ENCODE peak calls at places on chromosomes 16 and 17, in ten cellular contexts. One of them, this sample, is unnamed.

GRCh38 chr16:19316846-19317245 is 31.3 kb downstream of the CLEC19A start:
- DNase-seq in esophagus squamous epithelium: no peak
- DNase-seq in adrenal gland: no peak
- DNase-seq in HCT116: no peak
- DNase-seq in H1: peak
- DNase-seq in transverse colon: no peak
- DNase-seq in IMR-90: no peak
- DNase-seq in ovary: no peak
- DNase-seq in heart left ventricle: no peak
- DNase-seq in A549: no peak
- DNase-seq in this sample: no peak

GRCh38 chr16:10813123-10813455 is 5.5 kb downstream of the TVP23A start:
- DNase-seq in esophagus squamous epithelium: no peak
- DNase-seq in adrenal gland: no peak
- DNase-seq in HCT116: no peak
- DNase-seq in H1: no peak
- DNase-seq in transverse colon: no peak
- DNase-seq in IMR-90: no peak
- DNase-seq in ovary: no peak
- DNase-seq in heart left ventricle: no peak
- DNase-seq in A549: no peak
- DNase-seq in this sample: no peak

GRCh38 chr17:44758414-44759095 is at the start of gene ADAM11:
- DNase-seq in esophagus squamous epithelium: no peak
- DNase-seq in adrenal gland: no peak
- DNase-seq in HCT116: no peak
- DNase-seq in H1: peak
- DNase-seq in transverse colon: no peak
- DNase-seq in IMR-90: no peak
- DNase-seq in ovary: no peak
- DNase-seq in heart left ventricle: no peak
- DNase-seq in A549: peak
- DNase-seq in this sample: no peak

GRCh38 chr17:44872131-44872768 is 24.6 kb downstream of the HIGD1B start:
- DNase-seq in esophagus squamous epithelium: no peak
- DNase-seq in adrenal gland: peak
- DNase-seq in HCT116: no peak
- DNase-seq in H1: no peak
- DNase-seq in transverse colon: peak
- DNase-seq in IMR-90: no peak
- DNase-seq in ovary: no peak
- DNase-seq in heart left ventricle: peak
- DNase-seq in A549: no peak
- DNase-seq in this sample: no peak

GRCh38 chr16:80601182-80601581 is 60.4 kb downstream of the DYNLRB2 start:
- DNase-seq in esophagus squamous epithelium: no peak
- DNase-seq in adrenal gland: no peak
- DNase-seq in HCT116: no peak
- DNase-seq in H1: no peak
- DNase-seq in transverse colon: no peak
- DNase-seq in IMR-90: no peak
- DNase-seq in ovary: no peak
- DNase-seq in heart left ventricle: no peak
- DNase-seq in A549: no peak
- DNase-seq in this sample: no peak

GRCh38 chr17:17964710-17965109 is 7.5 kb downstream of the TOM1L2 start:
- DNase-seq in esophagus squamous epithelium: no peak
- DNase-seq in adrenal gland: no peak
- DNase-seq in HCT116: no peak
- DNase-seq in H1: no peak
- DNase-seq in transverse colon: no peak
- DNase-seq in IMR-90: no peak
- DNase-seq in ovary: no peak
- DNase-seq in heart left ventricle: no peak
- DNase-seq in A549: no peak
- DNase-seq in this sample: no peak

GRCh38 chr16:85293899-85294642 is 181.8 kb upstream of the CIBAR2 start:
- DNase-seq in esophagus squamous epithelium: no peak
- DNase-seq in adrenal gland: no peak
- DNase-seq in HCT116: no peak
- DNase-seq in H1: no peak
- DNase-seq in transverse colon: no peak
- DNase-seq in IMR-90: no peak
- DNase-seq in ovary: no peak
- DNase-seq in heart left ventricle: no peak
- DNase-seq in A549: no peak
- DNase-seq in this sample: no peak

GRCh38 chr17:32335647-32336046 is 6.3 kb downstream of the C17orf75 start:
- DNase-seq in esophagus squamous epithelium: no peak
- DNase-seq in adrenal gland: no peak
- DNase-seq in HCT116: no peak
- DNase-seq in H1: no peak
- DNase-seq in transverse colon: no peak
- DNase-seq in IMR-90: peak
- DNase-seq in ovary: no peak
- DNase-seq in heart left ventricle: no peak
- DNase-seq in A549: no peak
- DNase-seq in this sample: no peak

GRCh38 chr17:64992325-64992802 is 64.2 kb downstream of the GNA13 start:
- DNase-seq in esophagus squamous epithelium: no peak
- DNase-seq in adrenal gland: peak
- DNase-seq in HCT116: peak
- DNase-seq in H1: no peak
- DNase-seq in transverse colon: no peak
- DNase-seq in IMR-90: peak
- DNase-seq in ovary: no peak
- DNase-seq in heart left ventricle: no peak
- DNase-seq in A549: peak
- DNase-seq in this sample: no peak

GRCh38 chr16:566475-567361 is at the start of gene NHLRC4:
- DNase-seq in esophagus squamous epithelium: no peak
- DNase-seq in adrenal gland: peak
- DNase-seq in HCT116: no peak
- DNase-seq in H1: no peak
- DNase-seq in transverse colon: peak
- DNase-seq in IMR-90: peak
- DNase-seq in ovary: peak
- DNase-seq in heart left ventricle: peak
- DNase-seq in A549: no peak
- DNase-seq in this sample: no peak

GRCh38 chr16:84740596-84741071 is 40.8 kb downstream of the USP10 start:
- DNase-seq in esophagus squamous epithelium: no peak
- DNase-seq in adrenal gland: no peak
- DNase-seq in HCT116: no peak
- DNase-seq in H1: no peak
- DNase-seq in transverse colon: no peak
- DNase-seq in IMR-90: no peak
- DNase-seq in ovary: no peak
- DNase-seq in heart left ventricle: peak
- DNase-seq in A549: no peak
- DNase-seq in this sample: peak

GRCh38 chr17:63041722-63042121 is 75.7 kb downstream of the TANC2 start:
- DNase-seq in esophagus squamous epithelium: no peak
- DNase-seq in adrenal gland: no peak
- DNase-seq in HCT116: no peak
- DNase-seq in H1: no peak
- DNase-seq in transverse colon: no peak
- DNase-seq in IMR-90: no peak
- DNase-seq in ovary: no peak
- DNase-seq in heart left ventricle: no peak
- DNase-seq in A549: no peak
- DNase-seq in this sample: no peak

GRCh38 chr17:31318298-31319190 is 2.9 kb downstream of the EVI2A start:
- DNase-seq in esophagus squamous epithelium: no peak
- DNase-seq in adrenal gland: peak
- DNase-seq in HCT116: no peak
- DNase-seq in H1: no peak
- DNase-seq in transverse colon: peak
- DNase-seq in IMR-90: peak
- DNase-seq in ovary: peak
- DNase-seq in heart left ventricle: peak
- DNase-seq in A549: no peak
- DNase-seq in this sample: no peak

GRCh38 chr17:83079340-83079747 is at the start of gene METRNL:
- DNase-seq in esophagus squamous epithelium: no peak
- DNase-seq in adrenal gland: peak
- DNase-seq in HCT116: no peak
- DNase-seq in H1: peak
- DNase-seq in transverse colon: peak
- DNase-seq in IMR-90: peak
- DNase-seq in ovary: peak
- DNase-seq in heart left ventricle: peak
- DNase-seq in A549: peak
- DNase-seq in this sample: peak
- TF ChIP-seq POLR2A in esophagus squamous epithelium: no peak
- TF ChIP-seq POLR2A in adrenal gland: peak
- TF ChIP-seq POLR2A in HCT116: peak
- TF ChIP-seq POLR2A in H1: no peak
- TF ChIP-seq POLR2A in transverse colon: no peak
- TF ChIP-seq POLR2A in IMR-90: peak
- TF ChIP-seq POLR2A in ovary: no peak
- TF ChIP-seq POLR2A in heart left ventricle: no peak
- TF ChIP-seq POLR2A in A549: peak
- TF ChIP-seq POLR2A in this sample: no peak

DNA sequence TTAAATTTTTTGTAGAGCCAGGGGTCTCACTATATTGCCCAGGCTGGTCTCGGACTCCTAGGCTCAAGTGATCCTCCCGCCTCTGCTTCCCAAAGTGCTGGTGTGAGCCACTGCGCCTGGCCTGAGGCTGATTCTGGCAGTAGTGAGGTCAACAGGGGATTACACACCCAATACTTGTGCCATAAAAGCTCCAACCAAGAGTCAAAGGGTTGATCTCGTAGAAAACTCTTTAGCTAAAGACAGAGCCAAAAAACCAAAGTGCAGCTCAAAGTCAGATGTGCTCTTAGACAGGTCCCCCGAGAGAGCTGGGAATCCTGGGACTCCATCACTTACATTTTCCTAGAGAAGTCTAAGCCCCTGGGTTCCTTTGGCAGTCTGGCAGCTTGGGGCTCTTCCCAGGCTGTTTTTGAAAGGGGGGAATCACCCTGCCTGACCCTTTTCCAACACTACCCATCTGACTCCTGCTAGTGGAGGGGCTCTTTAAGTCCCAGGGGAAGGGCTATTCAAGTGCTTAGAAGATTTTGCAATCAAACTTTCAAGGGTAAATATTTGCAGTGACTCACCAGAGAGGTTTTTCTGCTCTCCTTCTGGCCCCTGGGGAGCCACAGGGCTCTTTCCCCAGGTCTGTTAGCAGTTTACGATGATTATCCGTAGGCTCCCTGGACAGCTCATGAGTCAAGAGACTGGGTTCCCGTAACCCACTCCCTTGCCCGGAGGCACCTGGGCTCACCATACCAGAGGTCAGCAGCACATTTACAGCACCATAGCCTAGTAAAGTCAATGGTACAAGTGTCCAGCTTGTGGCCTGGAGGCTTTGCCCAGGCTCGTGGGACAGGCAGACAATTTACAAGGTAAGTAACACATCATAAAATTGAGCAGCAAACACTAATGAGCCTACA is 408.7 kb downstream of the SLC39A11 start:
- DNase-seq in esophagus squamous epithelium: no peak
- DNase-seq in adrenal gland: peak
- DNase-seq in HCT116: peak
- DNase-seq in H1: no peak
- DNase-seq in transverse colon: peak
- DNase-seq in IMR-90: peak
- DNase-seq in ovary: no peak
- DNase-seq in heart left ventricle: no peak
- DNase-seq in A549: peak
- DNase-seq in this sample: peak
- H3K27ac ChIP-seq in esophagus squamous epithelium: peak
- H3K27ac ChIP-seq in adrenal gland: no peak
- H3K27ac ChIP-seq in HCT116: peak
- H3K27ac ChIP-seq in H1: no peak
- H3K27ac ChIP-seq in transverse colon: peak
- H3K27ac ChIP-seq in IMR-90: peak
- H3K27ac ChIP-seq in ovary: no peak
- H3K27ac ChIP-seq in heart left ventricle: no peak
- H3K27ac ChIP-seq in A549: peak
- H3K27ac ChIP-seq in this sample: no peak

DNA sequence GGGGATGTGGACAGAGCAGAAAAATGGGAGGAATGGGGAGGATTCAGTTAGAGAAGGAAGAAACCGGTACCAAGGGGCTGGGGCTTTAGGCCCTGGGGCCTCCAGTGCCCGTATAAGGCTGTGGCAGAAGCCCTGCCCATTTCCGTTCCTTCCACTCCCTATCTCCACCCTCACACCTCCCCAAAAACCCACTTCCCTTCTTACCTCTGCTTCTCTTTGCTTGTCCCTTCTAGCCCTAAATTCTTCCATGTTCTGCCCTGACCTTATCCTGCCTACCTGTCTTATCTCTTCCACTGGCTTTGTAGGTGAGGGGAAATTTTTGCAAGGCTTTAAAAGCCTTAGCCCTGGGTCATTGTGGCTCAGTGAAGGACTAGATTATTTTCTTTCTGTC is 4.1 kb downstream of the RNF167 start:
- DNase-seq in esophagus squamous epithelium: no peak
- DNase-seq in adrenal gland: no peak
- DNase-seq in HCT116: no peak
- DNase-seq in H1: no peak
- DNase-seq in transverse colon: peak
- DNase-seq in IMR-90: no peak
- DNase-seq in ovary: no peak
- DNase-seq in heart left ventricle: no peak
- DNase-seq in A549: no peak
- DNase-seq in this sample: no peak
- TF ChIP-seq POLR2A in esophagus squamous epithelium: no peak
- TF ChIP-seq POLR2A in adrenal gland: no peak
- TF ChIP-seq POLR2A in HCT116: no peak
- TF ChIP-seq POLR2A in H1: no peak
- TF ChIP-seq POLR2A in transverse colon: no peak
- TF ChIP-seq POLR2A in IMR-90: peak
- TF ChIP-seq POLR2A in ovary: no peak
- TF ChIP-seq POLR2A in heart left ventricle: no peak
- TF ChIP-seq POLR2A in A549: no peak
- TF ChIP-seq POLR2A in this sample: peak

GRCh38 chr17:42566215-42566872 is 556 bp upstream of the MLX start:
- DNase-seq in esophagus squamous epithelium: no peak
- DNase-seq in adrenal gland: no peak
- DNase-seq in HCT116: no peak
- DNase-seq in H1: no peak
- DNase-seq in transverse colon: peak
- DNase-seq in IMR-90: no peak
- DNase-seq in ovary: no peak
- DNase-seq in heart left ventricle: no peak
- DNase-seq in A549: no peak
- DNase-seq in this sample: no peak
- H3K27ac ChIP-seq in esophagus squamous epithelium: peak
- H3K27ac ChIP-seq in adrenal gland: peak
- H3K27ac ChIP-seq in HCT116: peak
- H3K27ac ChIP-seq in H1: peak
- H3K27ac ChIP-seq in transverse colon: peak
- H3K27ac ChIP-seq in IMR-90: peak
- H3K27ac ChIP-seq in ovary: peak
- H3K27ac ChIP-seq in heart left ventricle: peak
- H3K27ac ChIP-seq in A549: peak
- H3K27ac ChIP-seq in this sample: peak